ENCODE peak calls at places on chromosomes 1 and 21, in five cellular contexts. N, M, H, Y and G are unnamed samples.

GRCh38 chr1:162753001-162753658 is 37.4 kb upstream of the HSD17B7 start:
- DNase-seq in N (no peak), M (no peak), H (no peak), Y (no peak), G (no peak)

GRCh38 chr1:15152318-15153183 is 996 bp upstream of the TMEM51 start:
- DNase-seq in N (peak), M (peak), H (peak), Y (peak), G (peak)

GRCh38 chr1:43554444-43554992 is 23.8 kb downstream of the PTPRF start:
- DNase-seq in N (no peak), M (no peak), H (peak), Y (no peak), G (no peak)

GRCh38 chr1:184755226-184756065 is 788 bp upstream of the EDEM3 start:
- DNase-seq in N (no peak), M (peak), H (peak), Y (no peak), G (no peak)

GRCh38 chr1:9827558-9828185 is 3.9 kb upstream of the CLSTN1 start:
- DNase-seq in N (no peak), M (no peak), H (no peak), Y (no peak), G (no peak)

GRCh38 chr1:96370752-96371151 is 350.8 kb upstream of the PTBP2 start:
- DNase-seq in N (no peak), M (no peak), H (peak), Y (no peak), G (no peak)

GRCh38 chr1:161068306-161069200 is 1.1 kb downstream of the ARHGAP30 start:
- DNase-seq in N (no peak), M (peak), H (no peak), Y (no peak), G (peak)

GRCh38 chr1:192086643-192087042 is 71.6 kb upstream of the RGS18 start:
- DNase-seq in N (no peak), M (no peak), H (no peak), Y (no peak), G (no peak)

GRCh38 chr1:157773723-157774350 is 3.1 kb downstream of the FCRL2 start:
- DNase-seq in N (no peak), M (no peak), H (peak), Y (no peak), G (no peak)

GRCh38 chr1:14926818-14927555 is 226.6 kb upstream of the TMEM51 start:
- DNase-seq in N (no peak), M (no peak), H (no peak), Y (no peak), G (no peak)

GRCh38 chr1:30801826-30802198 is 44.2 kb upstream of the LAPTM5 start:
- DNase-seq in N (peak), M (peak), H (peak), Y (peak), G (peak)

GRCh38 chr1:233412812-233413211 is 85.3 kb downstream of the MAP3K21 start:
- DNase-seq in N (no peak), M (no peak), H (no peak), Y (peak), G (no peak)

GRCh38 chr1:3001471-3002348 is 19.6 kb upstream of the ACTRT2 start:
- DNase-seq in N (no peak), M (no peak), H (no peak), Y (no peak), G (no peak)

GRCh38 chr1:22291926-22292788 is 149.3 kb upstream of the WNT4 start:
- DNase-seq in N (no peak), M (no peak), H (no peak), Y (no peak), G (no peak)

GRCh38 chr1:212491454-212491853 is 58.7 kb downstream of the NENF start:
- DNase-seq in N (no peak), M (peak), H (no peak), Y (no peak), G (no peak)

GRCh38 chr1:220271706-220272046 is 577 bp downstream of the RAB3GAP2 start:
- DNase-seq in N (no peak), M (peak), H (no peak), Y (no peak), G (no peak)

GRCh38 chr1:50417487-50417886 is 5.8 kb downstream of the DMRTA2 start:
- DNase-seq in N (no peak), M (no peak), H (no peak), Y (no peak), G (no peak)

GRCh38 chr1:215710340-215710971 is 143.4 kb downstream of the KCTD3 start:
- DNase-seq in N (no peak), M (no peak), H (peak), Y (no peak), G (no peak)

GRCh38 chr1:22413799-22414198 is 37.9 kb upstream of the ZBTB40 start:
- DNase-seq in N (no peak), M (no peak), H (no peak), Y (no peak), G (no peak)

GRCh38 chr1:28301368-28302174 is 27.3 kb upstream of the MED18 start:
- DNase-seq in N (no peak), M (no peak), H (no peak), Y (no peak), G (no peak)

GRCh38 chr1:13675222-13675621 is 24.8 kb upstream of the PRDM2 start:
- DNase-seq in N (no peak), M (no peak), H (no peak), Y (no peak), G (no peak)

GRCh38 chr1:191174298-191174697 is 696.6 kb upstream of the BRINP3 start:
- DNase-seq in N (no peak), M (no peak), H (no peak), Y (no peak), G (no peak)

GRCh38 chr21:45291613-45292398 is 4.1 kb upstream of the POFUT2 start:
- DNase-seq in N (no peak), M (no peak), H (no peak), Y (no peak), G (no peak)

GRCh38 chr1:187474266-187474665 is 645.5 kb downstream of the PLA2G4A start:
- DNase-seq in N (no peak), M (no peak), H (no peak), Y (no peak), G (no peak)

GRCh38 chr1:159091547-159092397 is 15.2 kb upstream of the AIM2 start:
- DNase-seq in N (no peak), M (no peak), H (no peak), Y (no peak), G (no peak)

GRCh38 chr1:165860065-165860464 is 32.7 kb downstream of the UCK2 start:
- DNase-seq in N (no peak), M (no peak), H (no peak), Y (no peak), G (no peak)

GRCh38 chr1:184532199-184532598 is 145.4 kb downstream of the C1orf21 start:
- DNase-seq in N (no peak), M (no peak), H (no peak), Y (no peak), G (no peak)

GRCh38 chr1:234985007-234985370 is 143.6 kb downstream of the TOMM20 start:
- DNase-seq in N (no peak), M (no peak), H (no peak), Y (no peak), G (no peak)

GRCh38 chr1:234613128-234613875 is 3.3 kb upstream of the IRF2BP2 start:
- DNase-seq in N (no peak), M (no peak), H (peak), Y (no peak), G (no peak)

GRCh38 chr1:59077739-59078503 is 219.0 kb upstream of the FGGY start:
- DNase-seq in N (no peak), M (no peak), H (no peak), Y (no peak), G (no peak)

GRCh38 chr1:58813801-58814200 is 30.0 kb upstream of the JUN start:
- DNase-seq in N (peak), M (no peak), H (no peak), Y (no peak), G (no peak)

GRCh38 chr1:184036517-184036949 is 995 bp downstream of the COLGALT2 start:
- DNase-seq in N (no peak), M (no peak), H (peak), Y (no peak), G (peak)

GRCh38 chr1:7366286-7366954 is 404.7 kb upstream of the VAMP3 start:
- DNase-seq in N (no peak), M (no peak), H (no peak), Y (no peak), G (peak)

GRCh38 chr1:11407301-11407994 is 71.5 kb upstream of the DISP3 start:
- DNase-seq in N (no peak), M (no peak), H (no peak), Y (no peak), G (no peak)

GRCh38 chr1:152159144-152159543 is at the start of gene RPTN:
- DNase-seq in N (no peak), M (no peak), H (no peak), Y (no peak), G (no peak)

GRCh38 chr1:152165291-152166077 is 6.5 kb upstream of the RPTN start:
- DNase-seq in N (no peak), M (no peak), H (no peak), Y (no peak), G (no peak)

GRCh38 chr1:152160553-152160952 is 1.5 kb upstream of the RPTN start:
- DNase-seq in N (no peak), M (no peak), H (no peak), Y (no peak), G (no peak)

GRCh38 chr1:152164542-152165136 is 5.6 kb upstream of the RPTN start:
- DNase-seq in N (no peak), M (no peak), H (no peak), Y (no peak), G (no peak)

DNA sequence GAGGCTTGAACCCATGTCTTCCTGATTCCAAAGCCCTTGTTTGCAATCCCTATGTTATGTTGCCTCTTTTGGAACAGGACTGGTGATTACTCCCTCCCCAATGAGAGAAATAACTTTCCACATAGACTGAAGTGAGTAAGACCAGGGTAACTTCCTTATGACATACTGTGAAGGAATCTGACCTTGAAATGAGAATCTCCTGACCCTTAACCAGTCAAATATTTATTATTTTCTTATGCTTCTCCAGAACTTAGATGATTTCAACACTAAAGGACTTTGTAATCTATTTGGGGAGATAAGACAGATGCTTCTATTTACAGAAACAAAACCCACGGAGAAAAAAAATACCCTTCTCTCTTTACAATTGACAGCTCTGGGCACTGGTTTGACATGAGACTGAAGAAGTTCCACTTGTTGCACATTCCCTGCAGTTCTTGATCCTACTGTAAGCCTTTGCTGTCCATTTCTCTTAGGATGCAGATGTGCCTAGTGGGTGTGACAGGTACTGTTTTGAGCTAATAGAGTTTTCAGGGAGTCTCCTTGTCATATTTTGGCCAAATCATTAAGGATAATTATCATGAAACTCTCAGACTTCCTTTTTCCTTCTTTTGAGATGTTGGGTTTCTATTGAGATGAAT is 3.9 kb upstream of the RPTN start:
- DNase-seq in N (no peak), M (no peak), H (peak), Y (no peak), G (no peak)
- TF ChIP-seq CTCF in N (no peak), M (no peak), H (no peak), Y (no peak), G (no peak)

GRCh38 chr1:151790071-151790939 is at the start of gene TDRKH:
- DNase-seq in N (peak), M (peak), H (peak), Y (peak), G (peak)
- TF ChIP-seq POLR2A in N (peak), M (peak), H (peak), Y (no peak), G (peak)

DNA sequence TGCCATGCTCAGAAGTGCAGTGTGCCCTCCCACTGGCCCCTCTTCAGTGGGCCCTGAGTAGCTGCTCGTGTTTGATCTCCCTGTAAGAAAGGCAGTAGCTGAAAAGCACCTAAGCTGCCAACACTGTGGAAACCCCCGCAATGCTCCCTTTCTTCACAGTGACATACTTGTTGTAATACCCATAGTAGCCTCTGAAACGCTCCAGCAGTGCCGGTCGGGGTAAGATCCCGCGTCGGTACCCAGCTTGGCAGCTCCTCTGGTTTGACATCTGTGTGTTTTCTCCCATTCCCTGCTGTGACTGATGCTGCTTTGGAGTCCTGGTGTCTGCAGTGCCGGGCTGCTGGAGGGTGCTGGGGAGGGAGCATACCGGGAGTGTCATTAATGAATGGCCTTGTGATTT is 3.6 kb downstream of the CHAF1B start:
- DNase-seq in N (no peak), M (no peak), H (peak), Y (no peak), G (peak)
- TF ChIP-seq CTCF in N (no peak), M (no peak), H (no peak), Y (no peak), G (peak)

GRCh38 chr1:90850925-90851710 is 134.0 kb upstream of the BARHL2 start:
- DNase-seq in N (peak), M (peak), H (peak), Y (peak), G (peak)
- TF ChIP-seq POLR2A in N (no peak), M (no peak), H (peak), Y (no peak), G (peak)